ENCODE peak calls at places on chromosomes 6 and 20, in six cellular contexts. X is right cardiac atrium; B is aorta; Q is CD8-positive, alpha-beta T cell; N is coronary artery; K is iPS DF 6.9. H is an unnamed sample.

GRCh38 chr6:169074551-169074950 is 179.1 kb downstream of the THBS2 start:
- DNase-seq in X (no peak), B (no peak), Q (no peak), N (no peak), K (no peak), H (no peak)

GRCh38 chr6:137637161-137637560 is 143.0 kb upstream of the OLIG3 start:
- DNase-seq in X (no peak), B (no peak), Q (no peak), N (no peak), K (no peak), H (no peak)

GRCh38 chr20:45639687-45640086 is 8.6 kb upstream of the WFDC9 start:
- DNase-seq in X (no peak), B (no peak), Q (no peak), N (no peak), K (no peak), H (no peak)

GRCh38 chr6:159908940-159909339 is 18.2 kb downstream of the MAS1 start:
- DNase-seq in X (no peak), B (no peak), Q (no peak), N (peak), K (no peak), H (no peak)

GRCh38 chr6:37631295-37631694 is 66.4 kb downstream of the MDGA1 start:
- DNase-seq in X (no peak), B (no peak), Q (no peak), N (no peak), K (no peak), H (no peak)

GRCh38 chr20:14838663-14839650 is 501.5 kb upstream of the FLRT3 start:
- DNase-seq in X (no peak), B (no peak), Q (no peak), N (no peak), K (no peak), H (no peak)

GRCh38 chr20:6651016-6651415 is 116.5 kb upstream of the BMP2 start:
- DNase-seq in X (no peak), B (no peak), Q (no peak), N (no peak), K (no peak), H (no peak)

GRCh38 chr20:20211274-20211987 is 156.5 kb upstream of the INSM1 start:
- DNase-seq in X (no peak), B (no peak), Q (no peak), N (no peak), K (no peak), H (no peak)

GRCh38 chr6:148177589-148178233 is 164.9 kb upstream of the SASH1 start:
- DNase-seq in X (peak), B (peak), Q (no peak), N (no peak), K (peak), H (peak)

GRCh38 chr6:158558415-158559306 is 1.2 kb upstream of the TMEM181 start:
- DNase-seq in X (no peak), B (no peak), Q (no peak), N (peak), K (no peak), H (no peak)

GRCh38 chr6:8180327-8181161 is 78.2 kb upstream of the EEF1E1 start:
- DNase-seq in X (no peak), B (no peak), Q (no peak), N (no peak), K (peak), H (peak)

GRCh38 chr6:63844287-63844686 is 208.7 kb downstream of the PHF3 start:
- DNase-seq in X (no peak), B (no peak), Q (no peak), N (no peak), K (no peak), H (no peak)

GRCh38 chr20:24475356-24475755 is 5.9 kb downstream of the SYNDIG1 start:
- DNase-seq in X (no peak), B (no peak), Q (no peak), N (no peak), K (no peak), H (no peak)

GRCh38 chr6:6841571-6841970 is 253.1 kb downstream of the LY86 start:
- DNase-seq in X (no peak), B (no peak), Q (no peak), N (no peak), K (no peak), H (no peak)

GRCh38 chr6:3195695-3196497 is 31.6 kb downstream of the TUBB2B start:
- DNase-seq in X (no peak), B (no peak), Q (no peak), N (no peak), K (no peak), H (peak)

GRCh38 chr6:50120300-50120699 is 70.6 kb upstream of the DEFB112 start:
- DNase-seq in X (no peak), B (no peak), Q (no peak), N (no peak), K (no peak), H (no peak)

GRCh38 chr6:163284151-163284550 is 130.4 kb upstream of the QKI start:
- DNase-seq in X (no peak), B (no peak), Q (no peak), N (no peak), K (no peak), H (no peak)

GRCh38 chr6:7311920-7312615 is 931 bp downstream of the SSR1 start:
- DNase-seq in X (no peak), B (no peak), Q (no peak), N (no peak), K (no peak), H (no peak)

GRCh38 chr20:35091808-35092523 is 641 bp downstream of the TRPC4AP start:
- DNase-seq in X (no peak), B (no peak), Q (no peak), N (no peak), K (no peak), H (no peak)

GRCh38 chr20:35271073-35271882 is 6.6 kb downstream of the MMP24OS start:
- DNase-seq in X (peak), B (no peak), Q (no peak), N (no peak), K (no peak), H (peak)

GRCh38 chr6:62286470-62286843 is 432 bp upstream of the KHDRBS2 start:
- DNase-seq in X (no peak), B (no peak), Q (no peak), N (no peak), K (no peak), H (no peak)

GRCh38 chr6:112683926-112684325 is 336.8 kb downstream of the RFPL4B start:
- DNase-seq in X (no peak), B (no peak), Q (no peak), N (no peak), K (no peak), H (no peak)

GRCh38 chr6:141203902-141204575 is 928.7 kb upstream of the GJE1 start:
- DNase-seq in X (no peak), B (no peak), Q (no peak), N (no peak), K (no peak), H (no peak)

GRCh38 chr6:106253194-106253593 is 72.4 kb downstream of the ATG5 start:
- DNase-seq in X (no peak), B (no peak), Q (no peak), N (no peak), K (no peak), H (no peak)

GRCh38 chr6:165804331-165805066 is 141.5 kb upstream of the PDE10A start:
- DNase-seq in X (peak), B (no peak), Q (no peak), N (no peak), K (no peak), H (peak)

GRCh38 chr6:28807682-28808280 is 116.0 kb downstream of the TRIM27 start:
- DNase-seq in X (no peak), B (no peak), Q (no peak), N (no peak), K (no peak), H (peak)

GRCh38 chr20:57392130-57392445 is 892 bp downstream of the RBM38 start:
- DNase-seq in X (no peak), B (peak), Q (no peak), N (no peak), K (no peak), H (no peak)

GRCh38 chr6:19035454-19035853 is 648.3 kb downstream of the RNF144B start:
- DNase-seq in X (peak), B (no peak), Q (no peak), N (no peak), K (no peak), H (no peak)

GRCh38 chr6:111737065-111737521 is 131.4 kb upstream of the TRAF3IP2 start:
- DNase-seq in X (no peak), B (no peak), Q (no peak), N (no peak), K (no peak), H (no peak)

GRCh38 chr6:47134476-47135189 is 92.5 kb upstream of the ADGRF1 start:
- DNase-seq in X (no peak), B (no peak), Q (no peak), N (no peak), K (no peak), H (no peak)

GRCh38 chr6:13478525-13478962 is 8.9 kb downstream of the GFOD1 start:
- DNase-seq in X (no peak), B (no peak), Q (no peak), N (no peak), K (no peak), H (no peak)

GRCh38 chr6:142543576-142543975 is 241.8 kb downstream of the ADGRG6 start:
- DNase-seq in X (no peak), B (no peak), Q (no peak), N (no peak), K (no peak), H (no peak)

GRCh38 chr6:87436435-87436834 is 28.7 kb downstream of the CFAP206 start:
- DNase-seq in X (peak), B (no peak), Q (peak), N (no peak), K (peak), H (peak)

GRCh38 chr20:20455945-20456344 is 88.0 kb downstream of the INSM1 start:
- DNase-seq in X (no peak), B (no peak), Q (no peak), N (no peak), K (no peak), H (no peak)

GRCh38 chr6:49087372-49087771 is 375.7 kb downstream of the MMUT start:
- DNase-seq in X (no peak), B (no peak), Q (no peak), N (no peak), K (no peak), H (no peak)

GRCh38 chr6:139568157-139568955 is 193.9 kb upstream of the CITED2 start:
- DNase-seq in X (no peak), B (no peak), Q (no peak), N (no peak), K (no peak), H (no peak)

GRCh38 chr6:139570166-139570565 is 195.7 kb upstream of the CITED2 start:
- DNase-seq in X (no peak), B (no peak), Q (no peak), N (no peak), K (no peak), H (no peak)

GRCh38 chr6:139567095-139567494 is 192.6 kb upstream of the CITED2 start:
- DNase-seq in X (no peak), B (no peak), Q (no peak), N (no peak), K (no peak), H (no peak)

GRCh38 chr6:139569561-139569960 is 195.1 kb upstream of the CITED2 start:
- DNase-seq in X (no peak), B (no peak), Q (no peak), N (no peak), K (no peak), H (no peak)

DNA sequence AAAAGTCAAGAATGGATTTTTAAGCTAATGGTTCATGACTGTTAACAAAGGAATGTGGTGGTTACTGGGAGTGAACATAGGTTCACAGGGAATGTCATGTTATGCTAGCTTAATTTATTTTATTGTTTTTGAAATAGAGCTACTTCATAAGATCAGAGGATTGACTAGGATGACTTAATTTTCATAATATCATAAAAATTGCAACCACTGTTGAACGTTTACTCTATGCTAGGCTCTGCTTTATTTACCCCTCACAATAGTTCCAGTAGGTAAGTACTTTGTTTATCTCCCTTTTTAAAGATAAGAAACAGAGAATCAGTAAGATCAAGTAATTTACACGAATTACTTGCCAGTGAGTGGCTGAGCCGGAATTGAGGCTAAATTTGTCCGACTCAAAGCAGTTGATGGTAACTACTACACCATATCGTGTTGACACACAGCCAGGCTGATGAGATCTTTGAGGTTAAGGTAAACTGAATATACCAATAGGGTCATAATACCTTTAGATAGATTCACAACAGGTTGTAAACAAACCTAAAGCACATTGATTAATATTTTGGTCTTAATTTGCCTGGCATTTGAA is 194.6 kb upstream of the CITED2 start:
- DNase-seq in X (no peak), B (no peak), Q (no peak), N (no peak), K (no peak), H (no peak)
- H3K27ac ChIP-seq in X (no peak), B (no peak), Q (no peak), N (peak), K (no peak), H (no peak)

DNA sequence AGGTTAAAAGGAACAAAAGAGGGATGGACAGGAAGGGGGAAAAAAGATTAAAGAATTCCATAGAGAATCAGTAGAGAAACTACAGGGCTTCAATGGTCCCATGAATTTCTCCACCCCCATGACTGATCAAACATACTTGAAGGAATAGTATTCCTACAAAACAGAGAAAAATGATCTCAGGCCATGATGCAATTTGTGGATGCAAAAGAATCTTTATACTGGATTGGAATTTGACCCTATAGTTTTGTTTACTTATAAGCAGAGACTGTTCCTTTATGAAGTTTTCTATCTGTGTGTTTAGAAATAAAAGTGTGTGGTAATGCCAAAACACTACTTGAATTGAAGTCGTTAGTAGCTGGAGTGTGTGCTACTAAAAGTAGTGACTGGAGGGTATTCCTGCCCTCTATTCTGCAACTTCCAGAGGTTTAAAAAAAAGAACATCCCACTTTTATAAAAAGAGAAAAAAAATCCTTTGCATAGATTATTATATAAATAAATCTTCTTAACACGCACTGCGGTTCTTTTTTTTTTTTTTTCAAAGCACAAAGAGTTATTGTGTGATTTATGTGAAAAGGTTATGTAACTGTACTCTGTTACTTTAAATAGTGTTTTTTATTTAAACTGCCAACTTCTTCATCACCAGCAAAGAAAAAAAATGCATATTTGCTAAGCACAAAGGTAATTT is 214.4 kb upstream of the CITED2 start:
- DNase-seq in X (no peak), B (no peak), Q (no peak), N (no peak), K (no peak), H (no peak)
- H3K27ac ChIP-seq in X (no peak), B (no peak), Q (no peak), N (no peak), K (no peak), H (no peak)

DNA sequence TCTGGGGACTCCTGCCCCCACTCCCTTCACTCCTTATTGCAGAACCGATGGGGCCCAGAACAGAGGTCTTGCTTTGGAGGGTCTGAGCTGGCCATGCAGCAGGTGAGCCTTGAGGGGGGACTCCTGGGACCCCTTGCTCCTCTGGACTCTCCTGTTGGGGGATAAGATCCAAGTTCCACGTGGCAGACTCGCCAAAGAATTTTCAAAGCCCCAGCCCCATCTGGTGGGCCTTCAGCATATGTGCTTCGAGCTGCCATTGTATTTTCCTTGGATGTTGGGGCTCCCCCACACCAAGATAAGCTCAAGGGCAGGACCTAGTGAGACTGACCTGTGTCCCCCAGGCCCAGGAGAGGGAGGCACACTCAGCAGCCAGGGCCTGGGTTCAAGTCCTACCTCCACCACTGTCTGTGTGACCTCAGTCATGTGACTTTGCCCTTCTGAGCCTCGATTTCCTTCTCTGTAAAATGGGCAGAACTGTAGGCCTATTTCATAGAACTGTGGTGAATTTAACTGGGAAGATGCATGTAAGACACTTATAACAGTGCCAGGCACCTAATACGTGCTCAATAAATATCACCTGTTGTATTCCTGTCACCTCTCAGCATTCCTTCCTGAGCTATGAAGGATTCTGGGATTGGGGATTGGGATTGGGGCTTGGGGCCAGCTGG is 115.5 kb downstream of the VEGFA start:
- DNase-seq in X (no peak), B (no peak), Q (no peak), N (no peak), K (no peak), H (no peak)
- H3K27ac ChIP-seq in X (no peak), B (no peak), Q (no peak), N (no peak), K (no peak), H (no peak)

GRCh38 chr6:34289137-34289536 is 40.3 kb upstream of the SMIM29 start:
- DNase-seq in X (no peak), B (no peak), Q (no peak), N (no peak), K (no peak), H (no peak)
- H3K27ac ChIP-seq in X (no peak), B (no peak), Q (no peak), N (no peak), K (no peak), H (no peak)

GRCh38 chr20:1830240-1830639 is 65.0 kb upstream of the SIRPA start:
- DNase-seq in X (peak), B (peak), Q (no peak), N (no peak), K (no peak), H (peak)

GRCh38 chr20:1827974-1828785 is 67.0 kb upstream of the SIRPA start:
- DNase-seq in X (peak), B (peak), Q (no peak), N (no peak), K (no peak), H (no peak)

GRCh38 chr20:1828786-1829131 is 66.4 kb upstream of the SIRPA start:
- DNase-seq in X (no peak), B (no peak), Q (no peak), N (no peak), K (no peak), H (no peak)

GRCh38 chr20:1827510-1827973 is 67.7 kb upstream of the SIRPA start:
- DNase-seq in X (no peak), B (no peak), Q (no peak), N (no peak), K (no peak), H (no peak)

GRCh38 chr20:1829531-1829930 is 65.7 kb upstream of the SIRPA start:
- DNase-seq in X (no peak), B (peak), Q (no peak), N (no peak), K (no peak), H (no peak)
- H3K27ac ChIP-seq in X (no peak), B (no peak), Q (no peak), N (no peak), K (no peak), H (no peak)